ENCODE peak calls at places on chromosomes 12 and 14, in nine cellular contexts. H is NCI-H2171, N is endothelial cell, J is T-helper 2 cell, F is nucleus accumbens, C is lower lobe of right lung, M is anterior cingulate cortex, Q is WTC11, P is A673. X is an unnamed sample.

GRCh38 chr14:52015411-52016030 is 26.2 kb downstream of the RTRAF start:
- DNase-seq in H (no peak), N (peak; percentile 54), J (no peak), F (peak; percentile 55), C (no peak), M (peak; percentile 33), Q (peak; percentile 55), P (peak; percentile 55), X (peak; percentile 64)

GRCh38 chr14:61111145-61112130 is 130.4 kb downstream of the SLC38A6 start:
- DNase-seq in H (no peak), N (no peak), J (no peak), F (no peak), C (no peak), M (no peak), Q (no peak), P (peak; percentile 82), X (no peak)

GRCh38 chr14:65190312-65190711 is 88.0 kb upstream of the MAX start:
- DNase-seq in H (no peak), N (no peak), J (no peak), F (no peak), C (no peak), M (no peak), Q (no peak), P (no peak), X (no peak)

GRCh38 chr12:127729381-127729780 is 537.6 kb upstream of the TMEM132C start:
- DNase-seq in H (peak; percentile 9), N (no peak), J (no peak), F (no peak), C (no peak), M (no peak), Q (no peak), P (no peak), X (no peak)

GRCh38 chr12:12091977-12092663 is 21.4 kb downstream of the BCL2L14 start:
- DNase-seq in H (no peak), N (no peak), J (no peak), F (no peak), C (no peak), M (no peak), Q (no peak), P (peak; percentile 39), X (no peak)

GRCh38 chr12:15273896-15274295 is 48.4 kb upstream of the PTPRO start:
- DNase-seq in H (no peak), N (no peak), J (no peak), F (no peak), C (no peak), M (no peak), Q (no peak), P (no peak), X (no peak)

GRCh38 chr12:32437095-32437515 is 37.7 kb downstream of the FGD4 start:
- DNase-seq in H (no peak), N (no peak), J (no peak), F (no peak), C (no peak), M (no peak), Q (no peak), P (no peak), X (no peak)

GRCh38 chr12:95102916-95103671 is 29.7 kb upstream of the NR2C1 start:
- DNase-seq in H (peak; percentile 59), N (no peak), J (no peak), F (no peak), C (no peak), M (no peak), Q (no peak), P (peak; percentile 87), X (peak; percentile 12)

GRCh38 chr14:65223636-65224035 is 121.3 kb upstream of the MAX start:
- DNase-seq in H (peak; percentile 42), N (no peak), J (no peak), F (no peak), C (no peak), M (no peak), Q (no peak), P (no peak), X (no peak)

GRCh38 chr14:32068708-32069107 is 8.4 kb upstream of the ARHGAP5 start:
- DNase-seq in H (no peak), N (no peak), J (no peak), F (no peak), C (no peak), M (no peak), Q (no peak), P (no peak), X (no peak)

GRCh38 chr12:39230086-39230485 is 212.8 kb downstream of the KIF21A start:
- DNase-seq in H (no peak), N (no peak), J (no peak), F (no peak), C (no peak), M (no peak), Q (no peak), P (peak; percentile 34), X (no peak)

GRCh38 chr14:68168460-68169109 is 349.0 kb downstream of the RAD51B start:
- DNase-seq in H (no peak), N (no peak), J (no peak), F (no peak), C (no peak), M (no peak), Q (no peak), P (no peak), X (no peak)

GRCh38 chr12:47741340-47741703 is 16.0 kb upstream of the ENDOU start:
- DNase-seq in H (peak; percentile 51), N (no peak), J (peak; percentile 62), F (peak; percentile 93), C (peak; percentile 80), M (peak; percentile 90), Q (no peak), P (peak; percentile 97), X (no peak)

GRCh38 chr12:108635201-108635996 is 1.7 kb upstream of the SELPLG start:
- DNase-seq in H (no peak), N (no peak), J (no peak), F (no peak), C (no peak), M (no peak), Q (no peak), P (no peak), X (no peak)

GRCh38 chr14:74302634-74303569 is at the start of gene ABCD4:
- DNase-seq in H (peak; percentile 90), N (peak; percentile 88), J (peak; percentile 63), F (peak; percentile 86), C (peak; percentile 96), M (peak; percentile 88), Q (peak; percentile 99), P (peak; percentile 95), X (peak; percentile 97)

GRCh38 chr14:101187816-101188570 is 284.5 kb upstream of the RTL1 start:
- DNase-seq in H (no peak), N (no peak), J (no peak), F (no peak), C (no peak), M (no peak), Q (no peak), P (no peak), X (no peak)

GRCh38 chr12:510071-510825 is 50.5 kb downstream of the B4GALNT3 start:
- DNase-seq in H (no peak), N (no peak), J (no peak), F (peak; percentile 50), C (peak; percentile 68), M (no peak), Q (peak; percentile 37), P (peak; percentile 85), X (peak; percentile 85)

GRCh38 chr12:94948232-94948810 is 55.2 kb downstream of the NDUFA12 start:
- DNase-seq in H (no peak), N (no peak), J (no peak), F (no peak), C (no peak), M (no peak), Q (no peak), P (no peak), X (no peak)

GRCh38 chr12:115871714-115872113 is 405.8 kb downstream of the MED13L start:
- DNase-seq in H (no peak), N (peak; percentile 41), J (no peak), F (no peak), C (no peak), M (no peak), Q (peak; percentile 33), P (peak; percentile 62), X (peak; percentile 89)

GRCh38 chr14:23539867-23540469 is 11.6 kb downstream of the ZFHX2 start:
- DNase-seq in H (no peak), N (no peak), J (no peak), F (no peak), C (no peak), M (no peak), Q (no peak), P (no peak), X (no peak)

GRCh38 chr12:53223391-53224267 is 8.4 kb downstream of the RARG start:
- DNase-seq in H (no peak), N (no peak), J (peak; percentile 28), F (peak; percentile 64), C (peak; percentile 58), M (peak; percentile 51), Q (no peak), P (peak; percentile 50), X (no peak)

GRCh38 chr12:54265364-54265812 is 14.5 kb downstream of the CBX5 start:
- DNase-seq in H (no peak), N (no peak), J (no peak), F (no peak), C (no peak), M (no peak), Q (no peak), P (no peak), X (no peak)

GRCh38 chr14:65242732-65243134 is 140.4 kb upstream of the MAX start:
- DNase-seq in H (no peak), N (no peak), J (no peak), F (no peak), C (no peak), M (no peak), Q (no peak), P (no peak), X (no peak)

GRCh38 chr14:93958567-93959238 is 17.7 kb downstream of the ASB2 start:
- DNase-seq in H (no peak), N (no peak), J (no peak), F (no peak), C (no peak), M (no peak), Q (no peak), P (no peak), X (no peak)

GRCh38 chr14:105301103-105301914 is 508 bp upstream of the BRF1 start:
- DNase-seq in H (peak; percentile 90), N (peak; percentile 99), J (peak; percentile 97), F (peak; percentile 96), C (peak; percentile 99), M (peak; percentile 93), Q (peak; percentile 100), P (peak; percentile 96), X (peak; percentile 98)

GRCh38 chr12:6452908-6453630 is 1.2 kb downstream of the TAPBPL start:
- DNase-seq in H (no peak), N (no peak), J (no peak), F (no peak), C (peak; percentile 62), M (no peak), Q (peak; percentile 10), P (no peak), X (no peak)

GRCh38 chr14:103520657-103521437 is 1.8 kb downstream of the CKB start:
- DNase-seq in H (peak; percentile 90), N (peak; percentile 68), J (peak; percentile 67), F (peak; percentile 79), C (peak; percentile 91), M (peak; percentile 71), Q (peak; percentile 79), P (peak; percentile 91), X (peak; percentile 95)

GRCh38 chr12:123075591-123076171 is 75.2 kb downstream of the PITPNM2 start:
- DNase-seq in H (no peak), N (no peak), J (peak; percentile 38), F (no peak), C (peak; percentile 59), M (no peak), Q (peak; percentile 71), P (peak; percentile 30), X (peak; percentile 84)

GRCh38 chr14:103332143-103332919 is 1.7 kb upstream of the EIF5 start:
- DNase-seq in H (no peak), N (no peak), J (no peak), F (no peak), C (no peak), M (no peak), Q (no peak), P (no peak), X (no peak)

GRCh38 chr14:69685716-69686115 is 74.3 kb downstream of the SUSD6 start:
- DNase-seq in H (peak; percentile 78), N (no peak), J (no peak), F (peak; percentile 30), C (peak; percentile 84), M (peak; percentile 20), Q (no peak), P (no peak), X (no peak)

GRCh38 chr14:99674064-99674650 is 9.9 kb upstream of the CYP46A1 start:
- DNase-seq in H (no peak), N (no peak), J (no peak), F (no peak), C (no peak), M (no peak), Q (no peak), P (no peak), X (no peak)

X was measured in T47D.